ENCODE peak calls at places on chromosomes 3 and 15, in nine cellular contexts. D is heart left ventricle, N is progenitor cell of endocrine pancreas, V is cardiac fibroblast, Q is RWPE2, P is epithelial cell of esophagus, H is bronchial epithelial cell, F is foreskin fibroblast, S is omental fat pad. X is an unnamed sample.

GRCh38 chr15:71607383-71607782 is 203.0 kb upstream of the NR2E3 start:
- DNase-seq in D (no peak), N (no peak), V (no peak), Q (no peak), P (no peak), H (no peak), F (no peak), S (no peak), X (no peak)

GRCh38 chr15:45645026-45645980 is 10.5 kb downstream of the SQOR start:
- DNase-seq in D (no peak), N (no peak), V (peak; percentile 86), Q (no peak), P (peak; percentile 86), H (peak; percentile 92), F (peak; percentile 73), S (no peak), X (peak; percentile 53)

GRCh38 chr15:76642671-76643070 is 262.5 kb downstream of the SCAPER start:
- DNase-seq in D (no peak), N (no peak), V (peak; percentile 29), Q (no peak), P (no peak), H (peak; percentile 5), F (no peak), S (no peak), X (no peak)

GRCh38 chr3:124818398-124819150 is 68.6 kb downstream of the ITGB5 start:
- DNase-seq in D (no peak), N (no peak), V (peak; percentile 50), Q (no peak), P (no peak), H (no peak), F (peak; percentile 65), S (no peak), X (no peak)

GRCh38 chr3:27746838-27747237 is 24.7 kb upstream of the EOMES start:
- DNase-seq in D (no peak), N (no peak), V (no peak), Q (no peak), P (no peak), H (no peak), F (no peak), S (no peak), X (no peak)

GRCh38 chr3:61663728-61664492 is 102.5 kb downstream of the PTPRG start:
- DNase-seq in D (no peak), N (no peak), V (peak; percentile 95), Q (peak; percentile 68), P (peak; percentile 87), H (peak; percentile 86), F (peak; percentile 94), S (no peak), X (no peak)

GRCh38 chr3:166955549-166955948 is 424.5 kb downstream of the ZBBX start:
- DNase-seq in D (no peak), N (no peak), V (peak; percentile 13), Q (no peak), P (peak; percentile 10), H (peak; percentile 7), F (no peak), S (no peak), X (no peak)

GRCh38 chr3:129947916-129948315 is 26.6 kb upstream of the TRH start:
- DNase-seq in D (no peak), N (no peak), V (no peak), Q (no peak), P (no peak), H (no peak), F (no peak), S (no peak), X (no peak)

GRCh38 chr3:103055021-103055420 is 620.2 kb downstream of the ZPLD1 start:
- DNase-seq in D (no peak), N (no peak), V (no peak), Q (no peak), P (no peak), H (no peak), F (no peak), S (no peak), X (no peak)

GRCh38 chr3:156492801-156493261 is 62.1 kb downstream of the SSR3 start:
- DNase-seq in D (no peak), N (no peak), V (no peak), Q (no peak), P (no peak), H (no peak), F (no peak), S (no peak), X (no peak)

GRCh38 chr3:105505167-105505566 is 138.5 kb downstream of the ALCAM start:
- DNase-seq in D (peak; percentile 21), N (no peak), V (no peak), Q (no peak), P (no peak), H (no peak), F (no peak), S (no peak), X (peak; percentile 53)

GRCh38 chr3:77039606-77040553 is at the start of gene ROBO2:
- DNase-seq in D (peak; percentile 27), N (peak; percentile 62), V (peak; percentile 5), Q (peak; percentile 45), P (peak; percentile 54), H (peak; percentile 26), F (peak; percentile 62), S (peak; percentile 21), X (no peak)

GRCh38 chr3:85603378-85603777 is 644.6 kb downstream of the CADM2 start:
- DNase-seq in D (no peak), N (no peak), V (no peak), Q (no peak), P (no peak), H (no peak), F (no peak), S (no peak), X (no peak)

DNA sequence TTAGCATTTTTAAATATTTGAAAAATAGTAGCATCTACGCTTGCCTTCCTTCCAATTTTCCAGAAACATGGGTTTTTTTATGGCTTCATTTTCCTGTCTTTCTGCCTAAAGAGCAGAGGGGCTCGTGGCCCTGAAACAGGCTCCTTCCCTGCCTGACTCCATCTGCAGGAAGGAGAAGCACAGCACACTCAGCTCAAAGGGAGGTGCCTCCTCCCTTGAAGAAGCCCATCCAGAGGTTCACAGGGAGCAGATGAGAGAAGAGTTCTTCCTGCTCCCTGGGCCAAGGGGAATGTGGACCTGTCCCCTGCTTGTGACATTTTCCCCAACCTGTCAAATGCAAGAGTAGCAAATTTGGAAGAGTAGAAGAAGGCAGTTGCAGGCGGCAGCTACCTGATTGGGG is 55.8 kb downstream of the BBX start:
- DNase-seq in D (no peak), N (no peak), V (no peak), Q (no peak), P (no peak), H (no peak), F (no peak), S (no peak), X (no peak)
- TF ChIP-seq CTCF in D (no peak), N (no peak), V (no peak), Q (no peak), P (no peak), H (no peak), F (no peak), S (no peak), X (no peak)

DNA sequence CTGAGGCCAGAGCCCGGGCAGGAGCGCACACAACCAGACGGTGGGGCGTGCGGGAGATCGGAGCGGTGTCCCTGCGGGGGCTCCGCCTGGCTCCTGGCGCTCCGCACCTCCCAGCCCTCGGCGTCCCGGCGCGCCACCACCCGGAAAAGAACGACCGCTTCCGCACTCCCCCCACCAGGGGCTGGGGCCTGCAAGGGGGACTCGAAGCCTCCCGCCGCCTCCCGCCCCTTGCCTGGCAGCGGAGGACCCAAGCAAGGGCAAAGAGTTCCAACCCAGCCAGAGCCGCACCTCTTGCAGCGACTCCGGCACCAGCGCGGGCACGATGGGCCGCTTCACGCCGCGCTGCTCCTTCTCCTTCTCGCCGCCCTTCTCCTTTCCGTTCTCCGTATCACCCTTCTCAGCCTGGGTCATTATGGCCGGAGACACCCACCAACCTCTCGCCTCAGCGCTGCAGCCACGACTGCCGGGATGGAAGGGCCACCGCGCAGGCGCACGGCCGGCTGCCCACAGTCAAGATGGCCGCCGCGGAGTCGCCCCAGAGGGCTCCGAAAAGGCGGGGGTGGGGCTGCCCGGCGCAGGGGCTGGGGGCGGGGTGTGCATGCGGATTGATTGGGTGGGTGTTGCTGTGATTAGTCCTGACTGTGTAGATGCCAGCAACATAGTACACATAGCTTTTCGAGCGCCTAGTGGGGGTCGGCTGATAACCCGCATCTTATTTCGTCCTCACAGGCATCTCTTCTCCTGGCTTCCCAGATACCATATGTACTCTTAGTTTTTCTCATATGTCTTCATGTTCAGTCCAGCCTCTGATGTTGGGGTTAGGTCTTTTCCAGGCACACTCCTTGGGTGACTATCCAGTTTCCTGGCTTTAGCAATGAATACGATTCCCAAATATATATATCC is at the start of gene ACTR8:
- DNase-seq in D (peak; percentile 91), N (peak; percentile 84), V (peak; percentile 85), Q (peak; percentile 75), P (peak; percentile 72), H (peak; percentile 52), F (peak; percentile 80), S (peak; percentile 48), X (peak; percentile 81)
- TF ChIP-seq CTCF in D (peak; percentile 10), N (peak; percentile 40), V (peak; percentile 26), Q (peak; percentile 32), P (no peak), H (peak; percentile 35), F (peak; percentile 2), S (no peak), X (no peak)

DNA sequence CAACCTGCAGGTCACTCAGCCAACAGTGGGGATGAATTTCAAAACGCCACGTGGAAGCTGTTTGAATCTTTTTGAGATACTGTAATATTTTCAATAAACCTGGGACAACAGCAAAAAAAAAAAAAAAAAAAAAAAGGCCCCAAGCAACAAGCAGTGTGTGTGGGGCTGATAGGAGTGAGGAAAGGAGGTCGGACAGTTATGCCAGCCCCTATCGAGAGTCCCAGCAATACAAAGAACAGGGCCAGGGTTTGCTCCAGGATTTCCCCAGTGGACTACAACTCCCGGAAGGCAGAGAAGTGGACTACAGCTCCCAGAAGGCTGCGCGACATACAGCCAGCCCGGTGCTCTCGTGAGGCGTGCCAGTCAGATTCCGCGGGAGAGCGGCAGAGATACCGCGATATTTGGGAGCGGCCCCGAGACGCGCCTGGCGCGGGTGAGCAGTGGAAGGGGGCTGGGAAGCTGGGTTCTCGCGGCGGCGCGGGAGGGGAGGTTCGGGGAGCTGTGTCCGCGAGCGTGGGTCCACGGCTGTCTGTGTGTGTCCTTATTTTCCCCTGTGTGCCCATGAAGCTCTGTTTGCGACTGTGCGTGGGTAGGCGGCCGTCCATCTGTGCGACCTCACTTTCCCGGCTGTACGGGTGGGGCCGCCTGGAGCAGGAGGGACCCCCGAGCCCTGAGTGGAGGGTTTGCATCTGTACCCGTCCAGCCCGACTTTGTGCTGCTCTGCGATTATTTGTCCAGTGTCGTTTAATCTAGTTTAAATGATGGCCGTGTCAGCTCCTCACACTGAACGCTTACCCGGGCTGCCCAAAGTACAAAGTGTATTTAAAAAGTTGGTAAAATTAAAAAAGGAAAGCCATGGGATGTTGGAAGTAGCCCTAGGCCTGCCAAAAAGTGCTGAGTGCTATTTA is at the start of gene PPCDC:
- DNase-seq in D (peak; percentile 98), N (peak; percentile 93), V (peak; percentile 96), Q (peak; percentile 99), P (peak; percentile 95), H (peak; percentile 85), F (peak; percentile 94), S (peak; percentile 91), X (peak; percentile 93)
- TF ChIP-seq CTCF in D (no peak), N (no peak), V (no peak), Q (no peak), P (no peak), H (no peak), F (no peak), S (no peak), X (no peak)

DNA sequence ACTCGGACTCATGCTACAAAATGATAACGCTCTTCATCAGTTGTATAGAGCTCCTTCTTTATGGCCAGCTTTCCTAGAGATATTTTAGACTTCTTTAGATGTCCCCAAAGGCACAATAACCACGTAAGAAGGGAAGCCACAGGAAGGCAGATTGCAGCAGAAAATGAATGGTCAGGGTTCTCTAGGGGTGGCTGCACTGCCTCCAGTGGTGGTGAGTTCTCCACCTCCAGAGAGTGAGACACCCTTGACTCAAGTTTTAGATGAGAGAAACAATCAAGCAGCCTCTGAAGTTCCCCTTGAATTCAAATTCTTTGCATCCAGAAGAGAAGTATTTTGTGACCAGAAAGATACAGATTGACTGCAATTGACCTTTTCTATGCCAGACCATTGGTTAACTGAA is 191.5 kb downstream of the TP63 start:
- DNase-seq in D (no peak), N (no peak), V (no peak), Q (no peak), P (no peak), H (no peak), F (no peak), S (no peak), X (no peak)
- TF ChIP-seq CTCF in D (no peak), N (peak; percentile 8), V (no peak), Q (no peak), P (peak; percentile 20), H (peak; percentile 16), F (no peak), S (no peak), X (no peak)